ENCODE peak calls at places on chromosomes 12 and 14, in five cellular contexts. One of them, this sample, is unnamed.

GRCh38 chr12:88946377-88946997 is 366.2 kb upstream of the KITLG start:
- DNase-seq in astrocyte of the cerebellum: peak
- DNase-seq in right lobe of liver: no peak
- DNase-seq in AG04450: no peak
- DNase-seq in HCT116: peak
- DNase-seq in this sample: peak

GRCh38 chr12:70288817-70289216 is 45.6 kb downstream of the CNOT2 start:
- DNase-seq in astrocyte of the cerebellum: no peak
- DNase-seq in right lobe of liver: no peak
- DNase-seq in AG04450: no peak
- DNase-seq in HCT116: no peak
- DNase-seq in this sample: no peak

GRCh38 chr14:58770501-58770982 is 132.8 kb downstream of the DACT1 start:
- DNase-seq in astrocyte of the cerebellum: no peak
- DNase-seq in right lobe of liver: no peak
- DNase-seq in AG04450: no peak
- DNase-seq in HCT116: no peak
- DNase-seq in this sample: no peak

GRCh38 chr12:68455676-68456345 is 123.6 kb upstream of the MDM1 start:
- DNase-seq in astrocyte of the cerebellum: no peak
- DNase-seq in right lobe of liver: no peak
- DNase-seq in AG04450: no peak
- DNase-seq in HCT116: no peak
- DNase-seq in this sample: no peak

GRCh38 chr12:82186282-82186681 is 171.9 kb downstream of the CCDC59 start:
- DNase-seq in astrocyte of the cerebellum: no peak
- DNase-seq in right lobe of liver: no peak
- DNase-seq in AG04450: no peak
- DNase-seq in HCT116: no peak
- DNase-seq in this sample: no peak

GRCh38 chr12:57735952-57736742 is 2.4 kb downstream of the AGAP2 start:
- DNase-seq in astrocyte of the cerebellum: no peak
- DNase-seq in right lobe of liver: no peak
- DNase-seq in AG04450: no peak
- DNase-seq in HCT116: no peak
- DNase-seq in this sample: no peak

GRCh38 chr14:105837349-105838063 is 311.1 kb downstream of the TMEM121 start:
- DNase-seq in astrocyte of the cerebellum: no peak
- DNase-seq in right lobe of liver: no peak
- DNase-seq in AG04450: no peak
- DNase-seq in HCT116: no peak
- DNase-seq in this sample: no peak

GRCh38 chr12:24232531-24232930 is 283.1 kb upstream of the SOX5 start:
- DNase-seq in astrocyte of the cerebellum: no peak
- DNase-seq in right lobe of liver: no peak
- DNase-seq in AG04450: no peak
- DNase-seq in HCT116: no peak
- DNase-seq in this sample: no peak

GRCh38 chr14:99581371-99581770 is 22.6 kb downstream of the CCDC85C start:
- DNase-seq in astrocyte of the cerebellum: no peak
- DNase-seq in right lobe of liver: no peak
- DNase-seq in AG04450: no peak
- DNase-seq in HCT116: no peak
- DNase-seq in this sample: no peak

GRCh38 chr12:6188954-6189353 is 11.2 kb upstream of the CD9 start:
- DNase-seq in astrocyte of the cerebellum: no peak
- DNase-seq in right lobe of liver: no peak
- DNase-seq in AG04450: no peak
- DNase-seq in HCT116: no peak
- DNase-seq in this sample: no peak

GRCh38 chr12:9798008-9798619 is 29.2 kb upstream of the KLRF1 start:
- DNase-seq in astrocyte of the cerebellum: peak
- DNase-seq in right lobe of liver: no peak
- DNase-seq in AG04450: no peak
- DNase-seq in HCT116: peak
- DNase-seq in this sample: peak

GRCh38 chr12:80846930-80847329 is 90.8 kb downstream of the LIN7A start:
- DNase-seq in astrocyte of the cerebellum: no peak
- DNase-seq in right lobe of liver: no peak
- DNase-seq in AG04450: no peak
- DNase-seq in HCT116: no peak
- DNase-seq in this sample: no peak

GRCh38 chr14:72666610-72667009 is 227.3 kb downstream of the DPF3 start:
- DNase-seq in astrocyte of the cerebellum: peak
- DNase-seq in right lobe of liver: no peak
- DNase-seq in AG04450: peak
- DNase-seq in HCT116: peak
- DNase-seq in this sample: peak

GRCh38 chr12:69059465-69060457 is 126.8 kb upstream of the CPM start:
- DNase-seq in astrocyte of the cerebellum: peak
- DNase-seq in right lobe of liver: no peak
- DNase-seq in AG04450: peak
- DNase-seq in HCT116: peak
- DNase-seq in this sample: no peak

GRCh38 chr14:103854822-103855733 is 7.7 kb upstream of the PPP1R13B start:
- DNase-seq in astrocyte of the cerebellum: no peak
- DNase-seq in right lobe of liver: no peak
- DNase-seq in AG04450: no peak
- DNase-seq in HCT116: no peak
- DNase-seq in this sample: no peak

GRCh38 chr12:132199526-132200319 is 55.5 kb downstream of the NOC4L start:
- DNase-seq in astrocyte of the cerebellum: no peak
- DNase-seq in right lobe of liver: no peak
- DNase-seq in AG04450: no peak
- DNase-seq in HCT116: no peak
- DNase-seq in this sample: no peak

GRCh38 chr12:132196873-132197390 is 52.7 kb downstream of the NOC4L start:
- DNase-seq in astrocyte of the cerebellum: no peak
- DNase-seq in right lobe of liver: no peak
- DNase-seq in AG04450: no peak
- DNase-seq in HCT116: no peak
- DNase-seq in this sample: no peak

GRCh38 chr12:132196038-132196872 is 52.0 kb downstream of the NOC4L start:
- DNase-seq in astrocyte of the cerebellum: peak
- DNase-seq in right lobe of liver: peak
- DNase-seq in AG04450: no peak
- DNase-seq in HCT116: no peak
- DNase-seq in this sample: no peak

GRCh38 chr12:132199101-132199500 is 54.8 kb downstream of the NOC4L start:
- DNase-seq in astrocyte of the cerebellum: no peak
- DNase-seq in right lobe of liver: no peak
- DNase-seq in AG04450: no peak
- DNase-seq in HCT116: no peak
- DNase-seq in this sample: no peak

DNA sequence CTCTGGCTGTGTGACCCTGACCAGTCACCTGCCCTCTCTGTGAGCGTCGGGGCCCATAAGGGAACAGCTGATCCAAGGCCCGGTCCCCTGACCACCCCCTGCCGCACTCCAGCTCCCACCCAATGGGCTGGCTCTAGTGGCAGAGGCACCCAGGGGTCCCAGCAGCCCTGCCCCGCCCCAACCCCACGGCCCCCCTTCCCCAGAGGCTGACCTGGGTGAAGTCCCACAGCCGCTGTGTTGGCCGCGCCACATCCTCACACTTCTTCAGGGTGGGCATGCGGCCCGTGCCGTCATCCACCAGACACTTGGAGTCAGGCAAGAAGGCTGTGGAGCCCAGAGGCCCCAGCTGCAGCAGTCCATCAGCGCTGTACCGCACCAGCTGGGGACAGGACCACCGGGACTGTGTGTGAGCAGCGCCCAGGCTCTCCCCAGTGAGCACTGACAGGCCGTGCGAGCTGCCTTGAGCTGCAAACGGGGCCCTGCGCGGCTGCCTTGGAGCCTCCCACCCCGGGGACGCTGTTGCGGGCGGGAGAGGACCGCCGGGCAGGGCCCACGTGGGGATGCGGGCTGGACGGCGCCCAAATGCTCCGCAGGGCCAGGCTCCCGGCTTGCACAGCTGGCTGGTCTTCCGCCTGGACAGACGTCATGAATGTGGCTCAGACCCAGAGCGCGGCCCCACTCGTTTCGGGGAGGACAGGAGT is 53.5 kb downstream of the NOC4L start:
- DNase-seq in astrocyte of the cerebellum: no peak
- DNase-seq in right lobe of liver: no peak
- DNase-seq in AG04450: no peak
- DNase-seq in HCT116: no peak
- DNase-seq in this sample: no peak
- H3K4me3 ChIP-seq in astrocyte of the cerebellum: no peak
- H3K4me3 ChIP-seq in right lobe of liver: no peak
- H3K4me3 ChIP-seq in AG04450: no peak
- H3K4me3 ChIP-seq in HCT116: no peak
- H3K4me3 ChIP-seq in this sample: no peak

GRCh38 chr12:7221486-7221885 is 32.0 kb downstream of the PEX5 start:
- DNase-seq in astrocyte of the cerebellum: no peak
- DNase-seq in right lobe of liver: no peak
- DNase-seq in AG04450: no peak
- DNase-seq in HCT116: no peak
- DNase-seq in this sample: no peak
- H3K4me3 ChIP-seq in astrocyte of the cerebellum: no peak
- H3K4me3 ChIP-seq in right lobe of liver: no peak
- H3K4me3 ChIP-seq in AG04450: no peak
- H3K4me3 ChIP-seq in HCT116: no peak
- H3K4me3 ChIP-seq in this sample: no peak

GRCh38 chr12:112488257-112488926 is 69.6 kb downstream of the PTPN11 start:
- DNase-seq in astrocyte of the cerebellum: no peak
- DNase-seq in right lobe of liver: no peak
- DNase-seq in AG04450: no peak
- DNase-seq in HCT116: no peak
- DNase-seq in this sample: no peak
- H3K4me3 ChIP-seq in astrocyte of the cerebellum: no peak
- H3K4me3 ChIP-seq in right lobe of liver: no peak
- H3K4me3 ChIP-seq in AG04450: no peak
- H3K4me3 ChIP-seq in HCT116: no peak
- H3K4me3 ChIP-seq in this sample: no peak

GRCh38 chr12:41521872-41522379 is 333.8 kb downstream of the PDZRN4 start:
- DNase-seq in astrocyte of the cerebellum: peak
- DNase-seq in right lobe of liver: no peak
- DNase-seq in AG04450: peak
- DNase-seq in HCT116: no peak
- DNase-seq in this sample: peak
- H3K4me3 ChIP-seq in astrocyte of the cerebellum: no peak
- H3K4me3 ChIP-seq in right lobe of liver: no peak
- H3K4me3 ChIP-seq in AG04450: peak
- H3K4me3 ChIP-seq in HCT116: no peak
- H3K4me3 ChIP-seq in this sample: peak

GRCh38 chr12:124423683-124424515 is 129.0 kb downstream of the RFLNA start:
- DNase-seq in astrocyte of the cerebellum: no peak
- DNase-seq in right lobe of liver: no peak
- DNase-seq in AG04450: no peak
- DNase-seq in HCT116: no peak
- DNase-seq in this sample: no peak
- H3K4me3 ChIP-seq in astrocyte of the cerebellum: no peak
- H3K4me3 ChIP-seq in right lobe of liver: no peak
- H3K4me3 ChIP-seq in AG04450: no peak
- H3K4me3 ChIP-seq in HCT116: peak
- H3K4me3 ChIP-seq in this sample: peak

DNA sequence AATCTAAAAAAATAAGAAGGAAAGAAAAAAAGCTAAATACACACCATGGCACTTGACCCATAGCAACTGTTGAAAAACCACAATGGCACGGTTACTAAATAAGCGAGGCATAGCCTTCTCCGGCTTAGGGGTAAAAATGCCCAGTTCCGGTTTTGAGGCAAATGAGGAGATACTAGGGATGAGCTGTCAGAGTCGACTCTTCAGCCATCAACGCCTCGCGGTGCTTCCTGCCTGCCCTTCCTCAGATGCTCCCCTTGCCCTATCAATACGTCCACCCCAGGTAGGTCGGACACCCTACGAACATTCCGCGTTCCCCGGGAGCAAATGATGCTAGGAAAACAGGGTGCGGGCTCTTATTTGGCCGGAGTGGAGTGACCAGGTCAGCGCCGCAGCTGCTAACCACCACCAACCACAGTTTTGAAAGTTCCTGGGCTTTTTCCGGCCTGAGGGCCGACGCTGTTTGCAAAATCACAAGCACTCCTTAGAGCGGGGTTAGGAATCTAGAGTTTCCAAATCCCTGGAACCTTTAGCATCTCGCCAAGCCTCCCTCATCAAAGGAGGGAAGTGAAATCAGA is 1.2 kb downstream of the SRSF9 start:
- DNase-seq in astrocyte of the cerebellum: peak
- DNase-seq in right lobe of liver: no peak
- DNase-seq in AG04450: no peak
- DNase-seq in HCT116: no peak
- DNase-seq in this sample: peak
- H3K4me3 ChIP-seq in astrocyte of the cerebellum: peak
- H3K4me3 ChIP-seq in right lobe of liver: peak
- H3K4me3 ChIP-seq in AG04450: peak
- H3K4me3 ChIP-seq in HCT116: peak
- H3K4me3 ChIP-seq in this sample: peak

GRCh38 chr12:22935501-22935900 is 310.5 kb downstream of the ETNK1 start:
- DNase-seq in astrocyte of the cerebellum: no peak
- DNase-seq in right lobe of liver: no peak
- DNase-seq in AG04450: no peak
- DNase-seq in HCT116: no peak
- DNase-seq in this sample: no peak
- H3K4me3 ChIP-seq in astrocyte of the cerebellum: no peak
- H3K4me3 ChIP-seq in right lobe of liver: no peak
- H3K4me3 ChIP-seq in AG04450: no peak
- H3K4me3 ChIP-seq in HCT116: no peak
- H3K4me3 ChIP-seq in this sample: no peak

This sample was measured in epithelial cell of proximal tubule.